ENCODE peak calls at places on chromosomes 4 and X, in seven cellular contexts. One of them, this sample, is unnamed.
A peak's percentile ranks its signal among the peaks of the same experiment; 100 is the strongest.

GRCh38 chrX:9876205-9876604 is 90.0 kb downstream of the SHROOM2 start:
- DNase-seq in brain microvascular endothelial cell: no peak
- DNase-seq in GM13977: no peak
- DNase-seq in Calu3: no peak
- DNase-seq in tibial artery: no peak
- DNase-seq in H9: no peak
- DNase-seq in WERI-Rb-1: no peak
- DNase-seq in this sample: no peak

GRCh38 chr4:139734201-139734874 is 68.7 kb downstream of the MGST2 start:
- DNase-seq in brain microvascular endothelial cell: no peak
- DNase-seq in GM13977: no peak
- DNase-seq in Calu3: no peak
- DNase-seq in tibial artery: no peak
- DNase-seq in H9: no peak
- DNase-seq in WERI-Rb-1: no peak
- DNase-seq in this sample: no peak

GRCh38 chr4:156956359-156956758 is 15.2 kb downstream of the PDGFC start:
- DNase-seq in brain microvascular endothelial cell: no peak
- DNase-seq in GM13977: no peak
- DNase-seq in Calu3: peak; percentile 48
- DNase-seq in tibial artery: no peak
- DNase-seq in H9: no peak
- DNase-seq in WERI-Rb-1: no peak
- DNase-seq in this sample: no peak

GRCh38 chr4:2733001-2733843 is 22.9 kb downstream of the TNIP2 start:
- DNase-seq in brain microvascular endothelial cell: no peak
- DNase-seq in GM13977: no peak
- DNase-seq in Calu3: no peak
- DNase-seq in tibial artery: no peak
- DNase-seq in H9: no peak
- DNase-seq in WERI-Rb-1: no peak
- DNase-seq in this sample: no peak

GRCh38 chr4:34323549-34324325 is 1920.6 kb downstream of the ARAP2 start:
- DNase-seq in brain microvascular endothelial cell: no peak
- DNase-seq in GM13977: no peak
- DNase-seq in Calu3: no peak
- DNase-seq in tibial artery: no peak
- DNase-seq in H9: peak; percentile 16
- DNase-seq in WERI-Rb-1: peak; percentile 22
- DNase-seq in this sample: no peak

GRCh38 chr4:137572647-137573046 is 40.4 kb upstream of the PCDH18 start:
- DNase-seq in brain microvascular endothelial cell: no peak
- DNase-seq in GM13977: no peak
- DNase-seq in Calu3: no peak
- DNase-seq in tibial artery: no peak
- DNase-seq in H9: no peak
- DNase-seq in WERI-Rb-1: no peak
- DNase-seq in this sample: no peak

GRCh38 chr4:39932776-39933402 is 44.8 kb downstream of the PDS5A start:
- DNase-seq in brain microvascular endothelial cell: no peak
- DNase-seq in GM13977: peak; percentile 34
- DNase-seq in Calu3: no peak
- DNase-seq in tibial artery: no peak
- DNase-seq in H9: no peak
- DNase-seq in WERI-Rb-1: no peak
- DNase-seq in this sample: no peak

GRCh38 chr4:2689114-2689513 is 67.0 kb downstream of the TNIP2 start:
- DNase-seq in brain microvascular endothelial cell: no peak
- DNase-seq in GM13977: no peak
- DNase-seq in Calu3: no peak
- DNase-seq in tibial artery: no peak
- DNase-seq in H9: no peak
- DNase-seq in WERI-Rb-1: no peak
- DNase-seq in this sample: no peak

GRCh38 chrX:10265775-10266174 is 109.0 kb downstream of the CLCN4 start:
- DNase-seq in brain microvascular endothelial cell: no peak
- DNase-seq in GM13977: no peak
- DNase-seq in Calu3: no peak
- DNase-seq in tibial artery: no peak
- DNase-seq in H9: no peak
- DNase-seq in WERI-Rb-1: no peak
- DNase-seq in this sample: no peak

GRCh38 chrX:43958529-43958928 is 14.7 kb downstream of the NDP start:
- DNase-seq in brain microvascular endothelial cell: peak; percentile 74
- DNase-seq in GM13977: peak; percentile 37
- DNase-seq in Calu3: peak; percentile 52
- DNase-seq in tibial artery: no peak
- DNase-seq in H9: peak; percentile 45
- DNase-seq in WERI-Rb-1: peak; percentile 32
- DNase-seq in this sample: peak; percentile 18

GRCh38 chr4:174037631-174038030 is 245.8 kb downstream of the FBXO8 start:
- DNase-seq in brain microvascular endothelial cell: no peak
- DNase-seq in GM13977: no peak
- DNase-seq in Calu3: no peak
- DNase-seq in tibial artery: no peak
- DNase-seq in H9: no peak
- DNase-seq in WERI-Rb-1: no peak
- DNase-seq in this sample: no peak

GRCh38 chr4:89588366-89588765 is 248.6 kb downstream of the SNCA start:
- DNase-seq in brain microvascular endothelial cell: no peak
- DNase-seq in GM13977: no peak
- DNase-seq in Calu3: no peak
- DNase-seq in tibial artery: no peak
- DNase-seq in H9: no peak
- DNase-seq in WERI-Rb-1: no peak
- DNase-seq in this sample: no peak

GRCh38 chrX:14875624-14876023 is 2.4 kb downstream of the MOSPD2 start:
- DNase-seq in brain microvascular endothelial cell: no peak
- DNase-seq in GM13977: no peak
- DNase-seq in Calu3: no peak
- DNase-seq in tibial artery: no peak
- DNase-seq in H9: no peak
- DNase-seq in WERI-Rb-1: no peak
- DNase-seq in this sample: no peak

GRCh38 chrX:54492340-54492739 is 3.7 kb downstream of the FGD1 start:
- DNase-seq in brain microvascular endothelial cell: peak; percentile 48
- DNase-seq in GM13977: no peak
- DNase-seq in Calu3: no peak
- DNase-seq in tibial artery: peak; percentile 81
- DNase-seq in H9: peak; percentile 34
- DNase-seq in WERI-Rb-1: no peak
- DNase-seq in this sample: no peak

GRCh38 chr4:2607107-2607506 is 70.7 kb downstream of the FAM193A start:
- DNase-seq in brain microvascular endothelial cell: no peak
- DNase-seq in GM13977: no peak
- DNase-seq in Calu3: no peak
- DNase-seq in tibial artery: no peak
- DNase-seq in H9: no peak
- DNase-seq in WERI-Rb-1: no peak
- DNase-seq in this sample: no peak

GRCh38 chr4:75630174-75630931 is at the start of gene CDKL2:
- DNase-seq in brain microvascular endothelial cell: peak; percentile 52
- DNase-seq in GM13977: peak; percentile 89
- DNase-seq in Calu3: peak; percentile 90
- DNase-seq in tibial artery: peak; percentile 86
- DNase-seq in H9: peak; percentile 95
- DNase-seq in WERI-Rb-1: peak; percentile 94
- DNase-seq in this sample: peak; percentile 86

GRCh38 chrX:12615061-12615460 is 176.2 kb upstream of the PRPS2 start:
- DNase-seq in brain microvascular endothelial cell: no peak
- DNase-seq in GM13977: no peak
- DNase-seq in Calu3: no peak
- DNase-seq in tibial artery: no peak
- DNase-seq in H9: no peak
- DNase-seq in WERI-Rb-1: no peak
- DNase-seq in this sample: no peak

GRCh38 chr4:74418063-74418670 is 26.8 kb upstream of the AREG start:
- DNase-seq in brain microvascular endothelial cell: peak; percentile 91
- DNase-seq in GM13977: no peak
- DNase-seq in Calu3: peak; percentile 18
- DNase-seq in tibial artery: no peak
- DNase-seq in H9: no peak
- DNase-seq in WERI-Rb-1: no peak
- DNase-seq in this sample: no peak

GRCh38 chr4:152369203-152369902 is 166.5 kb downstream of the FBXW7 start:
- DNase-seq in brain microvascular endothelial cell: no peak
- DNase-seq in GM13977: no peak
- DNase-seq in Calu3: no peak
- DNase-seq in tibial artery: no peak
- DNase-seq in H9: no peak
- DNase-seq in WERI-Rb-1: no peak
- DNase-seq in this sample: no peak

GRCh38 chr4:76666940-76667532 is 230.9 kb downstream of the SOWAHB start:
- DNase-seq in brain microvascular endothelial cell: no peak
- DNase-seq in GM13977: no peak
- DNase-seq in Calu3: no peak
- DNase-seq in tibial artery: no peak
- DNase-seq in H9: no peak
- DNase-seq in WERI-Rb-1: no peak
- DNase-seq in this sample: no peak

GRCh38 chrX:373641-374471 is 12.9 kb downstream of the PPP2R3B start:
- DNase-seq in brain microvascular endothelial cell: no peak
- DNase-seq in GM13977: no peak
- DNase-seq in Calu3: peak; percentile 18
- DNase-seq in tibial artery: no peak
- DNase-seq in H9: peak; percentile 59
- DNase-seq in WERI-Rb-1: peak; percentile 66
- DNase-seq in this sample: peak; percentile 69

GRCh38 chr4:187335339-187335738 is 611.7 kb upstream of the FAT1 start:
- DNase-seq in brain microvascular endothelial cell: no peak
- DNase-seq in GM13977: no peak
- DNase-seq in Calu3: no peak
- DNase-seq in tibial artery: no peak
- DNase-seq in H9: no peak
- DNase-seq in WERI-Rb-1: no peak
- DNase-seq in this sample: no peak

GRCh38 chrX:129825746-129826505 is 17.8 kb downstream of the ZDHHC9 start:
- DNase-seq in brain microvascular endothelial cell: no peak
- DNase-seq in GM13977: no peak
- DNase-seq in Calu3: no peak
- DNase-seq in tibial artery: no peak
- DNase-seq in H9: no peak
- DNase-seq in WERI-Rb-1: no peak
- DNase-seq in this sample: no peak

GRCh38 chr4:818106-818921 is 7.6 kb downstream of the CPLX1 start:
- DNase-seq in brain microvascular endothelial cell: no peak
- DNase-seq in GM13977: no peak
- DNase-seq in Calu3: no peak
- DNase-seq in tibial artery: peak; percentile 65
- DNase-seq in H9: no peak
- DNase-seq in WERI-Rb-1: no peak
- DNase-seq in this sample: no peak

GRCh38 chr4:126532527-126532926 is 1100.2 kb upstream of the INTU start:
- DNase-seq in brain microvascular endothelial cell: no peak
- DNase-seq in GM13977: no peak
- DNase-seq in Calu3: no peak
- DNase-seq in tibial artery: no peak
- DNase-seq in H9: no peak
- DNase-seq in WERI-Rb-1: no peak
- DNase-seq in this sample: no peak

GRCh38 chr4:83658806-83659205 is 122.9 kb downstream of the GPAT3 start:
- DNase-seq in brain microvascular endothelial cell: peak; percentile 12
- DNase-seq in GM13977: no peak
- DNase-seq in Calu3: no peak
- DNase-seq in tibial artery: no peak
- DNase-seq in H9: no peak
- DNase-seq in WERI-Rb-1: no peak
- DNase-seq in this sample: no peak

GRCh38 chr4:164379694-164380093 is 374.2 kb upstream of the SMIM31 start:
- DNase-seq in brain microvascular endothelial cell: no peak
- DNase-seq in GM13977: no peak
- DNase-seq in Calu3: no peak
- DNase-seq in tibial artery: no peak
- DNase-seq in H9: no peak
- DNase-seq in WERI-Rb-1: no peak
- DNase-seq in this sample: no peak

GRCh38 chr4:164384416-164384815 is 369.5 kb upstream of the SMIM31 start:
- DNase-seq in brain microvascular endothelial cell: no peak
- DNase-seq in GM13977: no peak
- DNase-seq in Calu3: no peak
- DNase-seq in tibial artery: no peak
- DNase-seq in H9: no peak
- DNase-seq in WERI-Rb-1: no peak
- DNase-seq in this sample: no peak

GRCh38 chr4:164381859-164382258 is 372.1 kb upstream of the SMIM31 start:
- DNase-seq in brain microvascular endothelial cell: no peak
- DNase-seq in GM13977: no peak
- DNase-seq in Calu3: no peak
- DNase-seq in tibial artery: no peak
- DNase-seq in H9: no peak
- DNase-seq in WERI-Rb-1: no peak
- DNase-seq in this sample: no peak

GRCh38 chr4:164383187-164384181 is 370.4 kb upstream of the SMIM31 start:
- DNase-seq in brain microvascular endothelial cell: peak; percentile 33
- DNase-seq in GM13977: no peak
- DNase-seq in Calu3: no peak
- DNase-seq in tibial artery: peak; percentile 70
- DNase-seq in H9: peak; percentile 65
- DNase-seq in WERI-Rb-1: peak; percentile 86
- DNase-seq in this sample: peak; percentile 69
- TF ChIP-seq CTCF in brain microvascular endothelial cell: peak; percentile 74
- TF ChIP-seq CTCF in GM13977: no peak
- TF ChIP-seq CTCF in Calu3: no peak
- TF ChIP-seq CTCF in tibial artery: peak; percentile 37
- TF ChIP-seq CTCF in H9: peak; percentile 62
- TF ChIP-seq CTCF in WERI-Rb-1: peak; percentile 57
- TF ChIP-seq CTCF in this sample: no peak

GRCh38 chrX:102154218-102154860 is 1.4 kb downstream of the BEX5 start:
- DNase-seq in brain microvascular endothelial cell: no peak
- DNase-seq in GM13977: no peak
- DNase-seq in Calu3: peak; percentile 44
- DNase-seq in tibial artery: no peak
- DNase-seq in H9: peak; percentile 43
- DNase-seq in WERI-Rb-1: no peak
- DNase-seq in this sample: peak; percentile 48
- TF ChIP-seq CTCF in brain microvascular endothelial cell: no peak
- TF ChIP-seq CTCF in GM13977: peak; percentile 17
- TF ChIP-seq CTCF in Calu3: no peak
- TF ChIP-seq CTCF in tibial artery: peak; percentile 28
- TF ChIP-seq CTCF in H9: peak; percentile 68
- TF ChIP-seq CTCF in WERI-Rb-1: peak; percentile 23
- TF ChIP-seq CTCF in this sample: peak; percentile 25

DNA sequence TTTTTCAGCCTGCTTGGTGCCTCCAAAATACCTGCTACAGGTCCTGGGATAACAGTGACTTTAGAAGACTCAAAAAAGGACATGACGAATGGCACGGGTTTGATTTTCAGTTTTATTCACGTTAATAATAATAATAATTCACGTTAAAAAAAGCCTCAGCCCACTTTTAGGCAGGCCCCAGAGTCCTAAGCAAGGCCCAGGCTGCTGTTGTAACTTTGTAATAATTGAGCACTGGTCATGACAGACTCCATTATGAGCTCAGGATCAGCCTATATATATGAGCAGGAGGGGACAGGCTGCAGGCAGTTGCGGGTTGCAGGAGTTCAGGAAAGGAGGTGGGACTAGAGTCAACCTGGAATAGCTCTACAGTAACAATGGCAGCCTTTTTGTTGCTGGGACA is at the start of gene TMEM31:
- DNase-seq in brain microvascular endothelial cell: no peak
- DNase-seq in GM13977: no peak
- DNase-seq in Calu3: no peak
- DNase-seq in tibial artery: no peak
- DNase-seq in H9: no peak
- DNase-seq in WERI-Rb-1: no peak
- DNase-seq in this sample: no peak
- TF ChIP-seq CTCF in brain microvascular endothelial cell: no peak
- TF ChIP-seq CTCF in GM13977: no peak
- TF ChIP-seq CTCF in Calu3: no peak
- TF ChIP-seq CTCF in tibial artery: no peak
- TF ChIP-seq CTCF in H9: no peak
- TF ChIP-seq CTCF in WERI-Rb-1: no peak
- TF ChIP-seq CTCF in this sample: no peak

GRCh38 chr4:38783109-38783460 is 295 bp upstream of the TLR10 start:
- DNase-seq in brain microvascular endothelial cell: no peak
- DNase-seq in GM13977: no peak
- DNase-seq in Calu3: no peak
- DNase-seq in tibial artery: no peak
- DNase-seq in H9: no peak
- DNase-seq in WERI-Rb-1: no peak
- DNase-seq in this sample: no peak
- TF ChIP-seq CTCF in brain microvascular endothelial cell: no peak
- TF ChIP-seq CTCF in GM13977: no peak
- TF ChIP-seq CTCF in Calu3: peak; percentile 19
- TF ChIP-seq CTCF in tibial artery: peak; percentile 2
- TF ChIP-seq CTCF in H9: no peak
- TF ChIP-seq CTCF in WERI-Rb-1: no peak
- TF ChIP-seq CTCF in this sample: no peak

This sample was measured in nephron progenitor cell.